ENCODE peak calls at places on chromosomes 5 and 9, in seven cellular contexts. T is HFFc6, M is uterus, Q is MM.1S, G is RWPE1, F is AG10803, D is cardiac muscle cell. I is an unnamed sample.

GRCh38 chr5:96252596-96252995 is 180.5 kb downstream of the PCSK1 start:
- DNase-seq in T (no peak), M (no peak), Q (no peak), G (no peak), F (no peak), D (no peak), I (no peak)

GRCh38 chr5:74067748-74068541 is 441.9 kb downstream of the ARHGEF28 start:
- DNase-seq in T (no peak), M (no peak), Q (no peak), G (peak; percentile 73), F (peak; percentile 23), D (no peak), I (no peak)

GRCh38 chr9:87270241-87271234 is 227.1 kb upstream of the DAPK1 start:
- DNase-seq in T (peak; percentile 94), M (peak; percentile 29), Q (peak; percentile 45), G (no peak), F (peak; percentile 85), D (peak; percentile 73), I (no peak)

GRCh38 chr5:180026320-180026719 is 45.2 kb downstream of the RNF130 start:
- DNase-seq in T (no peak), M (no peak), Q (peak; percentile 60), G (peak; percentile 51), F (peak; percentile 11), D (peak; percentile 45), I (no peak)

GRCh38 chr5:95861221-95861857 is 38.8 kb upstream of the GLRX start:
- DNase-seq in T (peak; percentile 98), M (peak; percentile 48), Q (no peak), G (peak; percentile 95), F (peak; percentile 97), D (peak; percentile 98), I (no peak)

GRCh38 chr5:40284863-40285262 is 394.9 kb upstream of the PTGER4 start:
- DNase-seq in T (no peak), M (no peak), Q (no peak), G (no peak), F (no peak), D (no peak), I (no peak)

GRCh38 chr9:112327718-112328450 is 5.5 kb downstream of the PTBP3 start:
- DNase-seq in T (no peak), M (no peak), Q (no peak), G (no peak), F (no peak), D (no peak), I (no peak)

GRCh38 chr5:1285141-1285540 is 9.7 kb downstream of the TERT start:
- DNase-seq in T (no peak), M (no peak), Q (no peak), G (no peak), F (no peak), D (no peak), I (no peak)

GRCh38 chr5:66072031-66072430 is 72.1 kb upstream of the SREK1 start:
- DNase-seq in T (peak; percentile 4), M (no peak), Q (no peak), G (no peak), F (no peak), D (no peak), I (no peak)

GRCh38 chr9:106864533-106865143 is 1.7 kb downstream of the ZNF462 start:
- DNase-seq in T (peak; percentile 34), M (peak; percentile 27), Q (no peak), G (peak; percentile 45), F (peak; percentile 51), D (peak; percentile 60), I (no peak)

GRCh38 chr9:29873579-29873978 is 2300.3 kb upstream of the C9orf72 start:
- DNase-seq in T (no peak), M (no peak), Q (no peak), G (no peak), F (no peak), D (no peak), I (no peak)

GRCh38 chr5:116524966-116525365 is 49.7 kb downstream of the SEMA6A start:
- DNase-seq in T (no peak), M (no peak), Q (no peak), G (no peak), F (no peak), D (no peak), I (no peak)

GRCh38 chr5:64195981-64196380 is 30.3 kb downstream of the RNF180 start:
- DNase-seq in T (no peak), M (no peak), Q (no peak), G (no peak), F (no peak), D (no peak), I (no peak)

GRCh38 chr9:95315108-95315746 is 2.3 kb downstream of the FANCC start:
- DNase-seq in T (no peak), M (no peak), Q (no peak), G (no peak), F (no peak), D (no peak), I (no peak)

GRCh38 chr9:95317119-95317892 is at the start of gene FANCC:
- DNase-seq in T (peak; percentile 71), M (peak; percentile 94), Q (peak; percentile 87), G (peak; percentile 93), F (peak; percentile 85), D (peak; percentile 93), I (peak; percentile 91)

GRCh38 chr9:95316274-95316673 is 1.2 kb downstream of the FANCC start:
- DNase-seq in T (no peak), M (no peak), Q (peak; percentile 12), G (no peak), F (no peak), D (no peak), I (no peak)

GRCh38 chr9:95317893-95318211 is 343 bp upstream of the FANCC start:
- DNase-seq in T (no peak), M (no peak), Q (no peak), G (no peak), F (no peak), D (no peak), I (no peak)

GRCh38 chr9:95316794-95317118 is 753 bp downstream of the FANCC start:
- DNase-seq in T (peak; percentile 41), M (peak; percentile 47), Q (peak; percentile 59), G (peak; percentile 96), F (peak; percentile 45), D (peak; percentile 74), I (peak; percentile 77)
- TF ChIP-seq CTCF in T (peak; percentile 23), M (no peak), Q (no peak), G (peak; percentile 8), F (no peak), D (peak; percentile 8), I (no peak)

DNA sequence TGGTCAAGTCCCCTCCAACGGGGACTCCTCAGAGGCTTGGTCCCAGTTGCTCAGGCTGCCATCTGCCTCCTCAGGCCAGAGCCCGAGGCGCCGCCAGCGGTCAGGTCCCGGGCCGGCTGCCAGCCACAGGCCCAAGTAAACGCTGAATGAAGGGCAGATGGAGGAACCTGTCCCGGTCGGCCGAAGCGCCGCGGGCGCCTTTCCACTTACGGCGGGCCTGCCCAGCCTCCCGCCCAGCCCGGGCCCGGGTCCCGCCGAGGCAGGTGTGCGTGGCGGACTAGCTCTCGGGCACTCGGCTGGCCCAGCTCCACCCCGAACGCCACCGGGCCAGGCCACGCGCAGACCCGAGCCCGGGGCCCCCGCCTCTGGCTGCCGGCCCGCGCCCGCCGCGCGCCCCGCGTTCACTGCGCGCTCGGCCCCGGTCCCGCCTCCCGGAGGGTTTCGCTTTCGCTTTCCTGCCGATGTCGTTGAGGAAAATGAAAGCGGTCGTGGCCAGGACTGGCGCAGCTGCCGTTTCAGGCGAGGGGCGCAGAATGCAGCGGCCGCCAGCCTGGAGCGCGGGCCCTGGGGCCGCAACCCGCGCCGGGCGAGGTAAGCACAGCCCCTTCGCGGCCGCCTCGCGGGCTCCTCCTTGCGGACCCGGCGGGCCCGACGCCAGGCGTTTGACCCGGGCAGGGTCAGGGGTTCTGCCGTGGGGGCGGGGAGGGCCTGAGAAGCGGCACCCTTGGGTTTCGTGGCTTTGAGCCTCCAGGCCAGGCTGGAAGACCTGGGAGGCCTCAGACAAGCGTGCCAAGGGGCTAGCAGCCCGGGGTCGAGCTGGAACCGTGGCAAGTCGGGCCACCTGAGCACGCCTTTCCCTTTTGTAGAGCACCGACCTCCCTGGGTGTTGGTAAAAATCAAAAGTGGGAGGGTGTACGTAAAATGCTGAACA is 41.2 kb downstream of the SLC22A5 start:
- DNase-seq in T (peak; percentile 64), M (peak; percentile 84), Q (peak; percentile 95), G (peak; percentile 83), F (peak; percentile 83), D (peak; percentile 88), I (peak; percentile 89)
- TF ChIP-seq CTCF in T (peak; percentile 83), M (peak; percentile 65), Q (peak; percentile 68), G (peak; percentile 79), F (peak; percentile 34), D (peak; percentile 64), I (peak; percentile 66)

DNA sequence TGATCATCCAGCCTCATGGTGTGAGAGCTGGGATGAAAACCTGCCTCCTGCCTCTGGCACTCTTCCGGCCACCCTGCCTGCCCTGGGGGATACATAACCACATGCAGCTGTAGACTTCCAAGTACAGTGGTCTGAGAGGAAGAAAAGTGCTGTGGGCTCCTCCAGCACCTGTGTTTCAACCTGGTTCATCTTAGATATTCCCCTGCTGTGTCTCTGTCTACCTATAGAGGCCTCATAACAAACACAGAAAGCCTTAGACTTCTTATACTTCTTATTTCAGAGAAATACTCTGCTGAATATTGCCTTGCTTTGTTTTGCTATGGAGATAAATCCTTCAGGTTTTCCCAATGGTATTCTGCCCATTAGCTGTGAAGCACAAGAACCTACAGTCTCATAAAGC is 19.6 kb upstream of the TNFAIP8 start:
- DNase-seq in T (no peak), M (no peak), Q (peak; percentile 53), G (no peak), F (no peak), D (no peak), I (no peak)
- TF ChIP-seq CTCF in T (no peak), M (no peak), Q (peak; percentile 30), G (no peak), F (no peak), D (no peak), I (no peak)

GRCh38 chr5:157740211-157740610 is 3.3 kb upstream of the LSM11 start:
- DNase-seq in T (peak; percentile 18), M (no peak), Q (peak; percentile 38), G (peak; percentile 39), F (no peak), D (peak; percentile 18), I (peak; percentile 52)
- TF ChIP-seq CTCF in T (peak; percentile 78), M (no peak), Q (peak; percentile 66), G (peak; percentile 44), F (peak; percentile 51), D (peak; percentile 45), I (peak; percentile 65)

GRCh38 chr5:176619203-176619568 is 9.2 kb upstream of the GPRIN1 start:
- DNase-seq in T (no peak), M (no peak), Q (no peak), G (peak; percentile 95), F (peak; percentile 73), D (peak; percentile 90), I (peak; percentile 98)
- TF ChIP-seq CTCF in T (peak; percentile 32), M (no peak), Q (no peak), G (no peak), F (peak; percentile 34), D (peak; percentile 49), I (peak; percentile 49)

GRCh38 chr5:135747824-135748223 is 86.6 kb upstream of the SLC25A48 start:
- DNase-seq in T (no peak), M (no peak), Q (no peak), G (no peak), F (no peak), D (no peak), I (no peak)

GRCh38 chr5:135753990-135754389 is 80.5 kb upstream of the SLC25A48 start:
- DNase-seq in T (no peak), M (no peak), Q (no peak), G (no peak), F (no peak), D (no peak), I (no peak)

GRCh38 chr5:135745897-135746500 is 88.5 kb upstream of the SLC25A48 start:
- DNase-seq in T (no peak), M (no peak), Q (no peak), G (no peak), F (no peak), D (no peak), I (no peak)

GRCh38 chr5:135750506-135750905 is 84.0 kb upstream of the SLC25A48 start:
- DNase-seq in T (no peak), M (no peak), Q (no peak), G (no peak), F (no peak), D (no peak), I (no peak)
- TF ChIP-seq CTCF in T (peak; percentile 39), M (no peak), Q (no peak), G (no peak), F (no peak), D (no peak), I (peak; percentile 33)

I was measured in GM13977.